ENCODE peak calls at places on chromosomes 2 and 18, in five cellular contexts. Q, C, K, O and L are unnamed samples.

GRCh38 chr2:167209784-167210183 is 321.5 kb downstream of the XIRP2 start:
- DNase-seq in Q (no peak), C (no peak), K (no peak), O (no peak), L (no peak)

GRCh38 chr2:209368924-209369323 is 54.9 kb upstream of the MAP2 start:
- DNase-seq in Q (peak; percentile 70), C (no peak), K (no peak), O (no peak), L (peak; percentile 95)

GRCh38 chr2:144530596-144530995 is 10.7 kb upstream of the ZEB2 start:
- DNase-seq in Q (no peak), C (no peak), K (no peak), O (no peak), L (no peak)

GRCh38 chr18:13558132-13558531 is 168.2 kb downstream of the FAM210A start:
- DNase-seq in Q (peak; percentile 12), C (peak; percentile 58), K (peak; percentile 34), O (peak; percentile 30), L (peak; percentile 41)

GRCh38 chr2:240564571-240565266 is 3.6 kb upstream of the RNPEPL1 start:
- DNase-seq in Q (peak; percentile 90), C (peak; percentile 16), K (no peak), O (no peak), L (no peak)

GRCh38 chr2:55865095-55865835 is 58.3 kb downstream of the EFEMP1 start:
- DNase-seq in Q (peak; percentile 59), C (no peak), K (no peak), O (no peak), L (no peak)

GRCh38 chr2:223047260-223047761 is 4.7 kb upstream of the KCNE4 start:
- DNase-seq in Q (peak; percentile 96), C (no peak), K (no peak), O (no peak), L (peak; percentile 56)

GRCh38 chr2:65316072-65316471 is 88.4 kb downstream of the ACTR2 start:
- DNase-seq in Q (no peak), C (no peak), K (no peak), O (no peak), L (no peak)

GRCh38 chr2:116440104-116440653 is 1374.3 kb upstream of the DDX18 start:
- DNase-seq in Q (peak; percentile 4), C (no peak), K (no peak), O (no peak), L (no peak)

GRCh38 chr2:127743477-127744026 is 42.3 kb downstream of the SFT2D3 start:
- DNase-seq in Q (no peak), C (no peak), K (no peak), O (no peak), L (no peak)

GRCh38 chr2:117335967-117336366 is 478.5 kb upstream of the DDX18 start:
- DNase-seq in Q (no peak), C (no peak), K (no peak), O (no peak), L (no peak)

GRCh38 chr2:149768320-149768799 is 180.8 kb upstream of the MMADHC start:
- DNase-seq in Q (peak; percentile 30), C (no peak), K (no peak), O (no peak), L (no peak)

GRCh38 chr2:70982971-70983370 is 4.5 kb downstream of the ANKRD53 start:
- DNase-seq in Q (no peak), C (peak; percentile 5), K (no peak), O (no peak), L (no peak)

GRCh38 chr2:7430421-7430868 is 513.2 kb downstream of the RNF144A start:
- DNase-seq in Q (no peak), C (no peak), K (no peak), O (no peak), L (no peak)

GRCh38 chr2:133840761-133841160 is 272.5 kb upstream of the NCKAP5 start:
- DNase-seq in Q (no peak), C (no peak), K (no peak), O (no peak), L (no peak)

GRCh38 chr2:120726245-120726644 is 9.4 kb upstream of the GLI2 start:
- DNase-seq in Q (no peak), C (no peak), K (no peak), O (no peak), L (no peak)

GRCh38 chr2:238102865-238103264 is 2.7 kb downstream of the ESPNL start:
- DNase-seq in Q (no peak), C (no peak), K (no peak), O (no peak), L (no peak)

GRCh38 chr2:227862227-227862740 is 9.1 kb upstream of the DAW1 start:
- DNase-seq in Q (peak; percentile 45), C (no peak), K (no peak), O (no peak), L (peak; percentile 25)

GRCh38 chr2:148794558-148794957 is 80.5 kb upstream of the KIF5C start:
- DNase-seq in Q (peak; percentile 50), C (no peak), K (no peak), O (no peak), L (no peak)

GRCh38 chr18:59957957-59958356 is 58.2 kb downstream of the PMAIP1 start:
- DNase-seq in Q (peak; percentile 53), C (no peak), K (no peak), O (no peak), L (no peak)

GRCh38 chr2:178628590-178628989 is 148.3 kb downstream of the PLEKHA3 start:
- DNase-seq in Q (peak; percentile 28), C (no peak), K (no peak), O (no peak), L (no peak)

GRCh38 chr2:240962371-240963064 is 35.9 kb upstream of the SNED1 start:
- DNase-seq in Q (peak; percentile 62), C (peak; percentile 31), K (no peak), O (peak; percentile 32), L (no peak)

GRCh38 chr2:23091019-23091418 is 294.0 kb upstream of the KLHL29 start:
- DNase-seq in Q (no peak), C (no peak), K (no peak), O (no peak), L (no peak)

GRCh38 chr18:9647496-9648323 is 33.4 kb upstream of the PPP4R1 start:
- DNase-seq in Q (peak; percentile 33), C (no peak), K (no peak), O (no peak), L (peak; percentile 26)

GRCh38 chr18:50830544-50830943 is 10.7 kb upstream of the MRO start:
- DNase-seq in Q (no peak), C (no peak), K (no peak), O (no peak), L (peak; percentile 12)

GRCh38 chr2:11477994-11478393 is 12.0 kb upstream of the E2F6 start:
- DNase-seq in Q (peak; percentile 83), C (peak; percentile 82), K (no peak), O (peak; percentile 91), L (peak; percentile 96)

DNA sequence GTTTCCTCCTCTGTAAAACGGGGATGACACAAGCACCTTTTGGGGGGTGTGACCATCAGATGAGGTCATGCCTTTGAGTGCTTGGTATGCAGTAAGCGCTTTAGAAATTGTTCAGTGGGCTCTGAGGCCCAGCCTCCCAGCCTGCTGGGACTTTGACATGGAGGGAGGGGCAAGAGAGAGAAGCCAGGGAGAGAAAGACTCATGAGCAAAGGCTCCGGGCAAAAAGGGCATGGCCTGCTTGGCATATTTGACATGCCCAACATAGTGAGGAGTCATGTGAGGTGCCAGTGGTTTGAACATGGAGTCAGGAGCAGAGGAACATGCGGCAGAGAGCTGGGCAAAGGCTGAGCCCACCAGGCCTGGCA is 14.0 kb downstream of the TNS1 start:
- DNase-seq in Q (no peak), C (no peak), K (no peak), O (no peak), L (peak; percentile 43)
- H3K4ac ChIP-seq in Q (no peak overlapping the region), C (no peak overlapping the region), K (no peak overlapping the region), O (no peak overlapping the region), L (no peak overlapping the region)

GRCh38 chr18:70197042-70197441 is 8.4 kb downstream of the RTTN start:
- DNase-seq in Q (no peak), C (no peak), K (no peak), O (no peak), L (no peak)

GRCh38 chr18:70194227-70194890 is 11.1 kb downstream of the RTTN start:
- DNase-seq in Q (no peak), C (no peak), K (no peak), O (no peak), L (no peak)

GRCh38 chr18:70195014-70195614 is 10.4 kb downstream of the RTTN start:
- DNase-seq in Q (no peak), C (no peak), K (no peak), O (no peak), L (no peak)

GRCh38 chr18:70197844-70198243 is 7.6 kb downstream of the RTTN start:
- DNase-seq in Q (no peak), C (no peak), K (no peak), O (no peak), L (no peak)

DNA sequence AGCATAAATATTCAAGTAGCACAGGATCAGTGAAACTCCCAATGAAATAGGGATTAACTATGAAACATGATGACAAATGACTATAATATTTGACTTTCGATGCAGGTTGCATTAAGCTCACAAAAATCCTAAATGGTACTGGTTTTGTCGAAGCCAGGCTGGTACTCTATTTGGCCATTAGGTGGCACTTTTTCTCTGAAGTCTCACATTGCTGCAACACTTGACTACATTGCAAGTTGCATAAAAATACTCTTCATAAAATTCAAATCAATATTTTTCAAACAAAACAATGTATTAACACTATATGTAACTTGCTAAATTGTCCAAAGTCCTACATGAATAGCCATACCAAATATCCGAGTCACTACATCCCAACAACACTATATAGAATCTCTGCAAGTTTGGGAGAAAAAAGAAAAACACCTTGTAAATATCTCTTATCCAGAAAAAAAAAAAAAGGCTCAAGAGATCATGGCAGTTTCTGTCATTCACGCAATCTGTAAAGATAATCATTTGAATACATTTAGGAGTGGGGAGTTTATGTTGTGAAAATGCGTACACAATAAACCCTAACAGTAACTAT is 9.5 kb downstream of the RTTN start:
- DNase-seq in Q (peak; percentile 57), C (no peak), K (no peak), O (peak; percentile 8), L (peak; percentile 82)
- H2BK12ac ChIP-seq in Q (no peak overlapping the region), C (no peak overlapping the region), K (no peak overlapping the region), O (no peak overlapping the region), L (no peak overlapping the region)

GRCh38 chr2:234444242-234444641 is 52.6 kb downstream of the ARL4C start:
- DNase-seq in Q (peak; percentile 69), C (no peak), K (no peak), O (no peak), L (no peak)
- H3K4ac ChIP-seq in Q (no peak overlapping the region), C (no peak overlapping the region), K (no peak overlapping the region), O (no peak overlapping the region), L (no peak overlapping the region)

DNA sequence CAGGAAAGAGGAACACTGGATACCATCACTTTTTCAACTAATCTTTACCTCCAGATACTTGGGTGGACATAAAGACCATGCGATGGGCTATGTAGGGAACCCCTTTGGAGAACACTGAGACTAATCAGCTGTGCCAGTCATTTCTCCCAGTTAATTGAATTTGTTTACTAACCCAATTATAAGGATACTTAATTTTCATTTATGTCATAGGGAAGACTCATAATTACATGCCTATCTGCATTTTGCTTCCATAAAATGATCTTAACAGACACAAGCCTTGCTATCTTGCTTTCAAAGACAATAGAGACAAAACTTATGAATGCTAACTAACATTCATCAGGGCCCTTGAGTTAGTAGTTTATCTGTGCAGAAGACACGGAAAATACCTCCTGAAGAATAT is 68.9 kb upstream of the CAVIN2 start:
- DNase-seq in Q (no peak), C (no peak), K (no peak), O (no peak), L (no peak)
- H2BK12ac ChIP-seq in Q (no peak overlapping the region), C (no peak overlapping the region), K (no peak overlapping the region), O (no peak overlapping the region), L (no peak overlapping the region)